ENCODE peak calls at places on chromosomes 12 and 14, in four cellular contexts. Q is PC-9, Z is MM.1S, F is fibroblast of lung. J is an unnamed sample. For H3K79me2, the result is how much of the 10 kb centered on the place peaks cover.

GRCh38 chr12:121536929-121537813 is 43.7 kb downstream of the KDM2B start:
- DNase-seq in F (peak), Z (peak), Q (peak), J (peak)

GRCh38 chr14:85087201-85087600 is 442.7 kb upstream of the FLRT2 start:
- DNase-seq in F (peak), Z (no peak), Q (no peak), J (peak)

GRCh38 chr12:5661820-5662219 is 229.9 kb downstream of the NTF3 start:
- DNase-seq in F (no peak), Q (no peak), Z (no peak), J (no peak)

GRCh38 chr14:105537580-105538474 is 11.4 kb downstream of the TMEM121 start:
- DNase-seq in Z (peak), F (no peak), Q (no peak), J (peak)

GRCh38 chr14:49769171-49769570 is 1.2 kb downstream of the KLHDC2 start:
- DNase-seq in F (peak), Q (peak), Z (no peak), J (peak)

GRCh38 chr14:101071493-101071891 is 168.0 kb upstream of the RTL1 start:
- DNase-seq in F (no peak), Z (no peak), Q (no peak), J (no peak)

GRCh38 chr14:81423504-81423903 is 23.4 kb upstream of the STON2 start:
- DNase-seq in Z (no peak), F (no peak), Q (no peak), J (no peak)

GRCh38 chr12:99334737-99335136 is 312.8 kb upstream of the GARIN6 start:
- DNase-seq in F (no peak), Q (no peak), Z (no peak), J (no peak)

GRCh38 chr12:17918013-17918412 is 172.0 kb downstream of the RERGL start:
- DNase-seq in Q (no peak), Z (no peak), F (no peak), J (no peak)

GRCh38 chr12:913919-914718 is 35.4 kb downstream of the RAD52 start:
- DNase-seq in Z (no peak), Q (no peak), F (peak), J (peak)

GRCh38 chr12:105554223-105554678 is 223.8 kb downstream of the C12orf75 start:
- DNase-seq in Z (no peak), Q (no peak), F (peak), J (no peak)

GRCh38 chr12:7832059-7832696 is 40.5 kb downstream of the SLC2A14 start:
- DNase-seq in Z (peak), Q (peak), F (peak), J (peak)

GRCh38 chr12:28824849-28825248 is 324.2 kb upstream of the FAR2 start:
- DNase-seq in Q (no peak), F (no peak), Z (no peak), J (no peak)

GRCh38 chr12:50948798-50949197 is 3.5 kb upstream of the HIGD1C start:
- DNase-seq in Z (no peak), F (no peak), Q (no peak), J (no peak)

GRCh38 chr14:70567791-70568190 is 32.7 kb downstream of the MED6 start:
- DNase-seq in Q (no peak), F (peak), Z (peak), J (peak)

GRCh38 chr12:96831346-96831745 is 75.7 kb upstream of the NEDD1 start:
- DNase-seq in Q (no peak), Z (no peak), F (no peak), J (no peak)

GRCh38 chr14:60734465-60735242 is at the start of gene MNAT1:
- DNase-seq in Z (peak), F (peak), Q (peak), J (peak)

GRCh38 chr12:57049890-57050289 is at the start of gene MYO1A:
- DNase-seq in F (peak), Q (no peak), Z (no peak), J (no peak)

GRCh38 chr12:96578526-96579125 is 89.2 kb downstream of the CFAP54 start:
- DNase-seq in Q (no peak), Z (peak), F (peak), J (peak)

GRCh38 chr14:48973136-48973535 is 613.0 kb downstream of the RPS29 start:
- DNase-seq in Q (no peak), Z (no peak), F (peak), J (no peak)

GRCh38 chr12:57343703-57344378 is 87.0 kb downstream of the R3HDM2 start:
- DNase-seq in Z (no peak), F (no peak), Q (no peak), J (no peak)

GRCh38 chr12:119179335-119180021 is 747 bp downstream of the HSPB8 start:
- DNase-seq in F (peak), Z (no peak), Q (peak), J (no peak)

GRCh38 chr12:102956738-102957338 is 636 bp upstream of the ASCL1 start:
- DNase-seq in Z (no peak), Q (no peak), F (no peak), J (no peak)

GRCh38 chr12:79618848-79619404 is 71.8 kb downstream of the PAWR start:
- DNase-seq in F (peak), Z (no peak), Q (no peak), J (peak)

GRCh38 chr12:120457133-120457532 is 10.9 kb downstream of the GATC start:
- DNase-seq in Q (no peak), F (no peak), Z (no peak), J (no peak)

GRCh38 chr12:27366621-27367020 is 34.0 kb downstream of the BMAL2 start:
- DNase-seq in F (no peak), Q (no peak), Z (no peak), J (no peak)

GRCh38 chr14:32667791-32668190 is 270.9 kb upstream of the NPAS3 start:
- DNase-seq in Q (no peak), F (no peak), Z (no peak), J (no peak)

GRCh38 chr12:68119724-68120211 is 39.8 kb downstream of the IFNG start:
- DNase-seq in F (peak), Z (peak), Q (no peak), J (peak)

GRCh38 chr14:67413806-67414769 is 2.1 kb upstream of the PLEK2 start:
- DNase-seq in F (peak), Z (no peak), Q (peak), J (peak)

GRCh38 chr12:46268349-46268616 is 560 bp downstream of the SLC38A1 start:
- DNase-seq in F (no peak), Q (no peak), Z (no peak), J (peak)

GRCh38 chr12:122062832-122063690 is 15.5 kb upstream of the MLXIP start:
- DNase-seq in Q (peak), Z (no peak), F (peak), J (peak)

GRCh38 chr12:67519824-67520433 is 128.6 kb upstream of the DYRK2 start:
- DNase-seq in Q (peak), Z (no peak), F (no peak), J (no peak)

GRCh38 chr12:76024942-76025600 is 6.5 kb downstream of the PHLDA1 start:
- DNase-seq in Z (no peak), F (peak), Q (no peak), J (peak)

GRCh38 chr12:51342416-51342815 is 4.1 kb downstream of the CELA1 start:
- DNase-seq in F (no peak), Q (no peak), Z (no peak), J (no peak)

GRCh38 chr12:19867151-19867550 is 427.9 kb downstream of the AEBP2 start:
- DNase-seq in Z (no peak), Q (no peak), F (peak), J (no peak)

GRCh38 chr12:20150835-20151234 is 217.5 kb upstream of the PDE3A start:
- DNase-seq in Z (no peak), F (no peak), Q (no peak), J (no peak)

GRCh38 chr14:59103396-59103795 is 85.1 kb upstream of the DAAM1 start:
- DNase-seq in Z (no peak), F (peak), Q (no peak), J (peak)

DNA sequence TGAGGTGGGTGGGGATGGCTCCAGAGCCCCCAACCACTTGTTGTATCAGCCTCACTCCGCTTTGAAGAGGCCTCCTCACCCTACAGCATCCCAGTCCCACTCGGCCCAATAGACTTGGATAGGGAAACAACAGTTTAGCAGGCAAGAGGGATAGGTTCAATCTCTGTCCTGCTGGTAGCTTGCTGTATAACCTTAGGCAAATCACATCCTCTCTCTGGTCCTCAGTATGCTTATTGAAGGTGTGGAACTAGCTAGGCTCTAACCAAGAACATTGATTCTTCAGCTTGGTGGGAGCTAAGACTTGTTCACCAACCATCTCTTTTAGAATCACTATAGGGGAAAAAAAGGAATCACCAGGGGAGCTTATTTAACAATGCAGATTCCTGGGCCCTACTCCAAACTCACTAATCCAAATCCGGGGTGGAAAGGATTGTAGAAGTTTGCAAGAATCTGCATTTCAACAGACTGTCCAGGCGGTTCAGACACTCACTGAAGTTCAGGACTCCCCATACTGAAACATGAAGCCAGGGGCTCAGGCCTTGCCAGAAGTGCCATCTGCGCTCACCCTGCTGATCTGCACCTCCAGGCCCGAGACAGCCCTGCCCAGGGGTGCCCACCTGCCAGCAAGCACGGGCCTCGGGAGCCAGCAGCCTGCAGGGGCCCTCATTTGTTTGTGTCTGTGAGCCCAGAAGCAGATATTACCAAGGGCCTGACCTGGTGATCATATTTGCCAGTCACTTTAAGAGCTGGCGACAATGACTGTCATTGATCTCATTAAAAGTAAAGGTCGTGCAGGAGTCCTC is 113.0 kb downstream of the ADCK1 start:
- DNase-seq in F (no peak), Q (no peak), Z (no peak), J (no peak)
- TF ChIP-seq CTCF in F (no peak), Q (no peak), Z (no peak), J (no peak)

DNA sequence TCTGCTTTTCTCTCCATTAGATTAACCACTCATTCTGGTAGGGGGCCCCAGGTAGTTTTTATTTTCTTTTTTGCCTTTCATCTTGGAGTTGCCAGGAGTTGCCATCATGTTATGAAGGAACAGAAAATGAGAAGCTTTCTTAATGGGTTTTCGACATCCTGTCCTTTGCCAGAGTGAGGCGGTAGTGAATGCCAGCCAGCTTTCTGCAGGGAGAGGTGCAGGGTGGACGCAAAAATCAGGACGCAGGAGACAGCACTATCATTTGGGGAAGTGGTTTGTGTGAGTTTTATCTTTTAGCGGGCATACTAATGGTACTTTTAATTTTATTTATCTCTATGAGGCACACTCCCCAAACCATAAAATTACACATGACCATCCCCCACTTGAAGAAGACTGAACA is 1.7 kb downstream of the RASSF8 start:
- DNase-seq in F (peak), Q (no peak), Z (peak), J (peak)
- H3K27ac ChIP-seq in F (peak), Q (peak), Z (no peak), J (peak)

DNA sequence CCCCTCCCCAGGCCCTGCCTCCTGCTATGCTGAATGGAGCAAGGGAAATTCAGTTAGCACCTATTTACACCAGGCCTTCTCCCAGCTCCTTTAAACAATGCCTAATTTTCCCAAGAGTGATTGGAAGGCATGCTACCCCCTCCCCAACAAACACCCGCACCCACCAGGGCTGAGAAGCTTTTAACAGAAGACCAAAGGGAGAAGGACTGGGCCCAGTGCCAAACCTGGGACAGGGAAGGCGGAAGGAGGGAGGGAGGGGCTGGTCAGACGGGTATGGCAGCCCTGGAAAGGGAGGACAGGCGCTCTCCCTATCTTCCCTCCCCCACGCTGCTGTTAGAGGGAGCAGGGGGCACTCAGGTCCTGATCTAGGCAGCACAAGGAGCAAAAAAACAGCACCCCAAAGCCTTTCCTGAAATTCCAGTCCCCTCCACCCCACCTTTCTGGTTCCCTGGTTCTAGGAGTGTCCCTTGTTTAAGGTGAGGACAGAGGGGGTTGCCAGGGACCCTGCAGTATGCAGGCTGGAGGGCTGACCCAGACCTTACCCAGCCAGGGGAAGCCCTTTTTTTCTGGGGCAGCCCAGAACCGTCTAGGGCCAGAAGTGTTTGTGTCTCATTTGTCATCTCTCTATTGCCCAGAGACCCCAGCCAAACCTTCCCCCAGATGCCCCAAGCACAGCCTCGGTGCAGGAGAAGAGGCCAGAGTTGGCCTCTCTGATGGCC is 2.4 kb upstream of the KRT8 start:
- DNase-seq in Q (peak), Z (no peak), F (peak), J (peak)
- H3K79me2 ChIP-seq in Q (under half), Z (under half), F (under half), J (under half)

DNA sequence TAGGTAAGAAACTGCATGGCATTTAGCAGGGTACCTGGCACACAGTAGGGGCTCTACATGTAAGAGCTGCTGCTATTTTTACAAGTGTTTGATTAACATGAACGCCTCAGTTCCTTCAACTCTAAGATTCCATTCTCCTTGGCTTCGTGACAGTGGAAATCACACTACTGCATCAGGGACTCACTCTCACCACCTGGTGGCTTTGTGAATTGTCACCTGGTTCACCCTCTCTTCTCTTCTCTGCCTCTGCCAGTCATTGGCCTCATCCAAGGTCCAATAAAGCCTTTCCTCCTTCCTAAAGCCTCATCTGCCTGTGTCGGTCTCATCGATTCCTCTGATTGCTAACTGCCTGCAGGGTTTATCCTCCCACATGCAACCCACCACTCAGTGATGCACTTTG is 476.4 kb downstream of the VRK1 start:
- DNase-seq in F (no peak), Z (no peak), Q (no peak), J (no peak)
- TF ChIP-seq CTCF in F (no peak), Z (no peak), Q (no peak), J (no peak)

GRCh38 chr12:111458773-111459172 is 53.0 kb downstream of the SH2B3 start:
- DNase-seq in Z (no peak), Q (no peak), F (no peak), J (no peak)
- H3K27ac ChIP-seq in Z (no peak), Q (no peak), F (no peak), J (no peak)

J was measured in mammary epithelial cell.